ENCODE peak calls at places on chromosomes 5 and 9, in four cellular contexts. One of them, this sample, is unnamed.

GRCh38 chr9:119986205-119986604 is 593.8 kb downstream of the CDK5RAP2 start:
- DNase-seq in RPMI7951: no peak
- DNase-seq in nephron progenitor cell: no peak
- DNase-seq in psoas muscle: no peak
- DNase-seq in this sample: peak

GRCh38 chr5:173972844-173973613 is 15.9 kb upstream of the C5orf47 start:
- DNase-seq in RPMI7951: peak
- DNase-seq in nephron progenitor cell: peak
- DNase-seq in psoas muscle: peak
- DNase-seq in this sample: peak

GRCh38 chr9:21811914-21812313 is 9.5 kb downstream of the MTAP start:
- DNase-seq in psoas muscle: no peak
- DNase-seq in nephron progenitor cell: no peak
- DNase-seq in RPMI7951: no peak
- DNase-seq in this sample: no peak

GRCh38 chr5:74686962-74687751 is 2.1 kb downstream of the HEXB start:
- DNase-seq in psoas muscle: no peak
- DNase-seq in RPMI7951: no peak
- DNase-seq in nephron progenitor cell: no peak
- DNase-seq in this sample: no peak

GRCh38 chr9:122314193-122314592 is 49.5 kb downstream of the MRRF start:
- DNase-seq in psoas muscle: no peak
- DNase-seq in RPMI7951: no peak
- DNase-seq in nephron progenitor cell: no peak
- DNase-seq in this sample: no peak

GRCh38 chr9:104987743-104988142 is 59.8 kb upstream of the ABCA1 start:
- DNase-seq in RPMI7951: peak
- DNase-seq in psoas muscle: no peak
- DNase-seq in nephron progenitor cell: no peak
- DNase-seq in this sample: no peak

GRCh38 chr9:128882677-128883590 is 1.0 kb downstream of the LRRC8A start:
- DNase-seq in RPMI7951: peak
- DNase-seq in psoas muscle: no peak
- DNase-seq in nephron progenitor cell: peak
- DNase-seq in this sample: no peak

GRCh38 chr5:2889946-2890475 is 138.5 kb upstream of the IRX2 start:
- DNase-seq in psoas muscle: no peak
- DNase-seq in nephron progenitor cell: no peak
- DNase-seq in RPMI7951: no peak
- DNase-seq in this sample: no peak

GRCh38 chr5:177957241-177957640 is 38.8 kb downstream of the PROP1 start:
- DNase-seq in RPMI7951: no peak
- DNase-seq in nephron progenitor cell: no peak
- DNase-seq in psoas muscle: no peak
- DNase-seq in this sample: no peak

GRCh38 chr5:122415481-122416120 is 103.6 kb downstream of the SNCAIP start:
- DNase-seq in nephron progenitor cell: peak
- DNase-seq in psoas muscle: peak
- DNase-seq in RPMI7951: peak
- DNase-seq in this sample: peak

GRCh38 chr5:176901260-176902101 is 2.3 kb upstream of the HK3 start:
- DNase-seq in nephron progenitor cell: no peak
- DNase-seq in psoas muscle: no peak
- DNase-seq in RPMI7951: no peak
- DNase-seq in this sample: no peak

GRCh38 chr5:54088081-54088480 is 222.3 kb downstream of the ARL15 start:
- DNase-seq in RPMI7951: no peak
- DNase-seq in psoas muscle: no peak
- DNase-seq in nephron progenitor cell: no peak
- DNase-seq in this sample: no peak

GRCh38 chr5:65102826-65103673 is 334.3 kb downstream of the CWC27 start:
- DNase-seq in RPMI7951: peak
- DNase-seq in psoas muscle: peak
- DNase-seq in nephron progenitor cell: no peak
- DNase-seq in this sample: peak

GRCh38 chr9:1046639-1047604 is 3.2 kb upstream of the DMRT2 start:
- DNase-seq in psoas muscle: no peak
- DNase-seq in RPMI7951: no peak
- DNase-seq in nephron progenitor cell: peak
- DNase-seq in this sample: no peak

GRCh38 chr9:122810306-122810946 is 10.5 kb downstream of the OR1K1 start:
- DNase-seq in psoas muscle: peak
- DNase-seq in nephron progenitor cell: peak
- DNase-seq in RPMI7951: peak
- DNase-seq in this sample: peak

GRCh38 chr9:37693265-37693664 is 42.5 kb downstream of the FRMPD1 start:
- DNase-seq in psoas muscle: no peak
- DNase-seq in nephron progenitor cell: no peak
- DNase-seq in RPMI7951: peak
- DNase-seq in this sample: no peak

GRCh38 chr9:124282442-124283231 is 24.9 kb downstream of the NEK6 start:
- DNase-seq in psoas muscle: peak
- DNase-seq in nephron progenitor cell: no peak
- DNase-seq in RPMI7951: peak
- DNase-seq in this sample: no peak

GRCh38 chr9:126668058-126668457 is 54.3 kb downstream of the LMX1B start:
- DNase-seq in psoas muscle: no peak
- DNase-seq in RPMI7951: no peak
- DNase-seq in nephron progenitor cell: no peak
- DNase-seq in this sample: no peak

GRCh38 chr9:114281421-114282103 is 41.3 kb upstream of the ORM1 start:
- DNase-seq in RPMI7951: peak
- DNase-seq in psoas muscle: peak
- DNase-seq in nephron progenitor cell: no peak
- DNase-seq in this sample: no peak

GRCh38 chr9:80602291-80602690 is 1030.5 kb downstream of the TLE4 start:
- DNase-seq in nephron progenitor cell: no peak
- DNase-seq in RPMI7951: no peak
- DNase-seq in psoas muscle: no peak
- DNase-seq in this sample: no peak

GRCh38 chr5:109740329-109740728 is 50.6 kb downstream of the MAN2A1 start:
- DNase-seq in RPMI7951: peak
- DNase-seq in psoas muscle: no peak
- DNase-seq in nephron progenitor cell: peak
- DNase-seq in this sample: no peak

GRCh38 chr5:42781584-42781983 is 25.0 kb downstream of the CCDC152 start:
- DNase-seq in RPMI7951: no peak
- DNase-seq in psoas muscle: no peak
- DNase-seq in nephron progenitor cell: no peak
- DNase-seq in this sample: no peak

GRCh38 chr9:69260161-69260560 is 64.9 kb upstream of the ENTREP1 start:
- DNase-seq in nephron progenitor cell: no peak
- DNase-seq in RPMI7951: no peak
- DNase-seq in psoas muscle: no peak
- DNase-seq in this sample: no peak

GRCh38 chr9:129113645-129114304 is 2.6 kb downstream of the PTPA start:
- DNase-seq in nephron progenitor cell: no peak
- DNase-seq in RPMI7951: no peak
- DNase-seq in psoas muscle: no peak
- DNase-seq in this sample: no peak

GRCh38 chr5:54261596-54261995 is 48.8 kb downstream of the ARL15 start:
- DNase-seq in psoas muscle: no peak
- DNase-seq in RPMI7951: no peak
- DNase-seq in nephron progenitor cell: no peak
- DNase-seq in this sample: no peak

GRCh38 chr5:62017092-62017491 is 288.9 kb upstream of the KIF2A start:
- DNase-seq in RPMI7951: no peak
- DNase-seq in psoas muscle: no peak
- DNase-seq in nephron progenitor cell: no peak
- DNase-seq in this sample: no peak

This sample was measured in SW480.